ENCODE peak calls at places on chromosomes 11 and 22, in four cellular contexts. X is transverse colon, H is stomach, Z is suprapubic skin. P is an unnamed sample.
A peak's percentile ranks its signal among the peaks of the same experiment; 100 is the strongest.

GRCh38 chr22:46754110-46754799 is 8.2 kb upstream of the TBC1D22A start:
- DNase-seq in X (peak; percentile 92), H (peak; percentile 94), Z (peak; percentile 96), P (peak; percentile 97)

GRCh38 chr22:20083157-20083890 is 3.3 kb downstream of the DGCR8 start:
- DNase-seq in X (no peak), H (no peak), Z (no peak), P (no peak)

GRCh38 chr11:57482782-57483569 is 22.6 kb downstream of the RTN4RL2 start:
- DNase-seq in X (peak; percentile 35), H (peak; percentile 44), Z (no peak), P (no peak)

GRCh38 chr11:85088286-85088685 is 538.9 kb downstream of the DLG2 start:
- DNase-seq in X (no peak), H (no peak), Z (no peak), P (no peak)

GRCh38 chr11:129950319-129951034 is 52.2 kb downstream of the PRDM10 start:
- DNase-seq in X (peak; percentile 24), H (no peak), Z (no peak), P (no peak)

GRCh38 chr11:116864531-116864930 is 27.1 kb upstream of the APOA1 start:
- DNase-seq in X (no peak), H (no peak), Z (no peak), P (no peak)

GRCh38 chr11:134176284-134176683 is 47.5 kb downstream of the NCAPD3 start:
- DNase-seq in X (no peak), H (no peak), Z (no peak), P (no peak)

GRCh38 chr22:36405671-36406070 is 17.9 kb upstream of the MYH9 start:
- DNase-seq in X (peak; percentile 56), H (peak; percentile 36), Z (no peak), P (no peak)

GRCh38 chr11:126929186-126930085 is 71.1 kb downstream of the KIRREL3 start:
- DNase-seq in X (no peak), H (no peak), Z (no peak), P (no peak)

GRCh38 chr22:21982338-21982965 is at the start of gene TOP3B:
- DNase-seq in X (peak; percentile 86), H (peak; percentile 88), Z (peak; percentile 94), P (peak; percentile 94)

GRCh38 chr11:121688860-121689614 is 236.3 kb upstream of the SORL1-AS1 start:
- DNase-seq in X (no peak), H (no peak), Z (no peak), P (peak; percentile 75)
- TF ChIP-seq EP300 in X (no peak), H (no peak), Z (no peak), P (no peak)

GRCh38 chr11:76686261-76687079 is 15.9 kb upstream of the LRRC32 start:
- DNase-seq in X (no peak), H (no peak), Z (no peak), P (no peak)
- H3K27ac ChIP-seq in X (no peak overlapping the region), H (no peak overlapping the region), Z (no peak overlapping the region), P (no peak overlapping the region)

DNA sequence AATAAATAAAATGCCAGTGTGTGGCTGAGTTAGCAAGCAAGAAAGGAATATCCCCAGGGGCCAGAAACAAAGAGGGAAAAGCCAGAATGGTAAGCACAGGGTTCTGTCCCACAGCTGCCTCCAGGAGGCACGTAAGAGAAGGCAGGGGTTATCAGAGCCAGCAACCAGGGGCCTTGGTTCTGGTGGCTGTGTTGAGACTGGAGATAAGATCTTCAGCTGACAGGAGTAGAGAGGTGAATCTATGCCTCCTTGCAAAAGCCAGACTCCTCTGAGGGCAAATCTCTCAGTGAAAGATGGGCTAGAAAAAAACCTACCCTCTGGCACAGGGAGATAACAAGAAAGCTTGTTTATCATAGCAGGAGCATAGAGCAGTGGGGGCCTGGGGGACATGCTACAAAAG is 29.8 kb upstream of the NFAM1 start:
- DNase-seq in X (no peak), H (no peak), Z (no peak), P (no peak)
- TF ChIP-seq POLR2AphosphoS5 in X (no peak), H (no peak), Z (no peak), P (no peak)

DNA sequence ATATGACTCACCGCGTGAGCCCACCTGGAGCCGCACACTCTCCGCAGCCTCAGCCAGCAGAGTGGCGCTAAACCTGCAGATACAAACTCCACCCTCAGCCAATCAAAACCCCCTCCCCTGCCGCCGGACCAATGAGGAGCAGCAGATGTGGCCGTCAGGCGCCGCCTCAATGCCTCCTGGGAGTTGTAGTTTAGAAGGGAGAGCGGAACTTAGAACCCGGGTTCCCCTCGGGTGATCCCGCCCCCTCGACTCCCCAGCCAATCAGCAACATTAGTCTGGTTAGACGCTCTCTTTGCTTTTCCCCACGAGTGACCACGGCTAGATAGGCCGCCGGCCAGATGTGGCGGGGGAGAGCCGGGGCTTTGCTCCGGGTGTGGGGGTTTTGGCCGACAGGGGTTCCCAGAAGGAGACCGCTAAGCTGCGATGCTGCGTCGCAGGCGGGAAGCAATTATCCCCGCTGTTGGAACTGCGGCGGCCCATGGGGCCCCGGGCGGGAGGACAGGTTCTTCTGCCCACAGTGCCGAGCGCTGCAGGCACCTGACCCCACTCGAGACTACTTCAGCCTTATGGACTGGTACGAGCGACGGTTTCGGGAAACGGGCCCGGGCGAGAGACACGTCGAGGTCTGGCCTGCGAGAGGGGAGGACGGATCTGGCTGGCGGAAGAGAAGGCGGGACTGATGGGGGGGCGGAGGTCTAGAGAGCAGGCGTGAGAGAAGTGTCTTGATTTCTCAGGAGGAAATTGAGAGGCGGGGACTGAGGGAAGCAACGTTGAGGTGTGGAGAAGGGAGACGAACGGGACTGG is at the start of the genes CHEK2 and HSCB:
- DNase-seq in X (peak; percentile 98), H (peak; percentile 98), Z (peak; percentile 99), P (peak; percentile 100)
- TF ChIP-seq EP300 in X (no peak), H (no peak), Z (no peak), P (no peak)

GRCh38 chr11:77884829-77885190 is 63.9 kb downstream of the AAMDC start:
- DNase-seq in X (no peak), H (no peak), Z (no peak), P (no peak)
- H3K27ac ChIP-seq in X (no peak overlapping the region), H (no peak overlapping the region), Z (no peak overlapping the region), P (no peak overlapping the region)

GRCh38 chr11:113997473-113997872 is 22.6 kb downstream of the HTR3A start:
- DNase-seq in X (no peak), H (no peak), Z (no peak), P (no peak)

GRCh38 chr11:113998574-113998973 is 23.7 kb downstream of the HTR3A start:
- DNase-seq in X (no peak), H (no peak), Z (no peak), P (no peak)

DNA sequence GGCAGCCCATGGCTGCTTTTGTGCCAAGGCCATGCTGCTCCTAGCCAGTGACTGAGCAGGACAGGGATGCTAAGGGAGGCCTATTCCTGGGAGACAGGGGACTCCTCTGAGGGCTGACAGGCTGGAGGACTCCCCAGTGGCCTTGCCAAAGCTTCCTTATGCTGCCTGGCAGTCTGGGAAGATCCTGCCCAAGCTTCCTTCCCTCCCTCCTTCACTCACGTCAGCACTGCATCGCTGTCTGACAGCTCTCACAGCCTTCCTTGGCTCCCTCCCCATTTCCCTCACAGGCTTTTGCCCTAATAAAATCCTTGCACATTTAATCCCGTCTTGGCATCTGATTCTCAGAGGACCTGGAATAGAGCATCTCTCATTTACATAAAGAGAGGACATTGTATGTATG is 26.5 kb downstream of the HTR3A start:
- DNase-seq in X (peak; percentile 9), H (no peak), Z (no peak), P (no peak)
- TF ChIP-seq POLR2AphosphoS5 in X (no peak), H (no peak), Z (no peak), P (no peak)

GRCh38 chr11:72023335-72023734 is 24.6 kb downstream of the IL18BP start:
- DNase-seq in X (no peak), H (no peak), Z (no peak), P (no peak)

GRCh38 chr11:72024073-72024749 is 25.5 kb downstream of the IL18BP start:
- DNase-seq in X (no peak), H (no peak), Z (no peak), P (no peak)

GRCh38 chr11:72030428-72031045 is 31.8 kb downstream of the IL18BP start:
- DNase-seq in X (no peak), H (no peak), Z (no peak), P (no peak)

GRCh38 chr11:72026029-72026428 is 27.3 kb downstream of the IL18BP start:
- DNase-seq in X (no peak), H (no peak), Z (no peak), P (no peak)
- TF ChIP-seq EP300 in X (no peak), H (no peak), Z (no peak), P (no peak)

DNA sequence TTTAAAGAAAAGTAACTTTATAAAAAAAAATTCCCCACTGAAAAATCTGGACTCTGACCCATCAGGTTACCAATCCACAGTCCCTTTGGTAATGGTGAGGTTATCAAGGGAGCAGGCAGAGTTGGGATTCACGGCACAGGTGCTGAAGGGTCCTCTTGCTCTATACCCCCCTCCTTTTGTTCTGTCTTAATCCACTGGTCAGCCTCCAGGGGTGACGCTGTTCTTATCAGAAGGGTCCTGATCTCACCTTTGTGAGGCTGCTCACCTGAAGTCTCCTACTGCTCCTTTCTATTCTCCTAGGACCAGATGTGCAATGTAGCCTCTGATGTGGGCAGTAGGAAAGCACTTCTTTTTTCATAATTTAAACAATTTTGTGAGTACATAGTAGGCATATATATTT is 80.6 kb upstream of the E2F8 start:
- DNase-seq in X (no peak), H (no peak), Z (no peak), P (no peak)
- H3K27ac ChIP-seq in X (no peak overlapping the region), H (no peak overlapping the region), Z (no peak overlapping the region), P (no peak overlapping the region)

P was measured in esophagus muscularis mucosa.